ENCODE peak calls at places on chromosomes 13 and 19, in five cellular contexts. One of them, this sample, is unnamed.

GRCh38 chr19:54312011-54312410 is 955 bp downstream of the LILRA5 start:
- DNase-seq in left kidney: no peak
- DNase-seq in T-helper 9 cell: no peak
- DNase-seq in DMS 273 treated with DMSO at 0.1 percent for 48 hours: no peak
- DNase-seq in activated CD4-positive, alpha-beta memory T cell treated with anti-CD3 and anti-CD28 coated beads, Interleukin-2, amount 10 ng/mL, durations not matched to agents 7 days and 5 days: no peak
- DNase-seq in this sample: no peak

GRCh38 chr13:67226686-67227085 is 3.5 kb downstream of the PCDH9 start:
- DNase-seq in left kidney: no peak
- DNase-seq in T-helper 9 cell: no peak
- DNase-seq in DMS 273 treated with DMSO at 0.1 percent for 48 hours: no peak
- DNase-seq in activated CD4-positive, alpha-beta memory T cell treated with anti-CD3 and anti-CD28 coated beads, Interleukin-2, amount 10 ng/mL, durations not matched to agents 7 days and 5 days: no peak
- DNase-seq in this sample: no peak

GRCh38 chr19:1873524-1874473 is 10.4 kb upstream of the KLF16 start:
- DNase-seq in left kidney: no peak
- DNase-seq in T-helper 9 cell: no peak
- DNase-seq in DMS 273 treated with DMSO at 0.1 percent for 48 hours: no peak
- DNase-seq in activated CD4-positive, alpha-beta memory T cell treated with anti-CD3 and anti-CD28 coated beads, Interleukin-2, amount 10 ng/mL, durations not matched to agents 7 days and 5 days: no peak
- DNase-seq in this sample: no peak

GRCh38 chr13:89457977-89458376 is 1786.8 kb downstream of the SLITRK5 start:
- DNase-seq in left kidney: no peak
- DNase-seq in T-helper 9 cell: no peak
- DNase-seq in DMS 273 treated with DMSO at 0.1 percent for 48 hours: no peak
- DNase-seq in activated CD4-positive, alpha-beta memory T cell treated with anti-CD3 and anti-CD28 coated beads, Interleukin-2, amount 10 ng/mL, durations not matched to agents 7 days and 5 days: no peak
- DNase-seq in this sample: no peak

GRCh38 chr19:57566396-57567256 is 7.0 kb upstream of the ZNF550 start:
- DNase-seq in left kidney: peak
- DNase-seq in T-helper 9 cell: no peak
- DNase-seq in DMS 273 treated with DMSO at 0.1 percent for 48 hours: no peak
- DNase-seq in activated CD4-positive, alpha-beta memory T cell treated with anti-CD3 and anti-CD28 coated beads, Interleukin-2, amount 10 ng/mL, durations not matched to agents 7 days and 5 days: no peak
- DNase-seq in this sample: peak

GRCh38 chr13:23020246-23020843 is 160.4 kb upstream of the SGCG start:
- DNase-seq in left kidney: peak
- DNase-seq in T-helper 9 cell: no peak
- DNase-seq in DMS 273 treated with DMSO at 0.1 percent for 48 hours: peak
- DNase-seq in activated CD4-positive, alpha-beta memory T cell treated with anti-CD3 and anti-CD28 coated beads, Interleukin-2, amount 10 ng/mL, durations not matched to agents 7 days and 5 days: peak
- DNase-seq in this sample: peak

GRCh38 chr19:2207991-2208860 is 27.9 kb downstream of the PLEKHJ1 start:
- DNase-seq in left kidney: peak
- DNase-seq in T-helper 9 cell: no peak
- DNase-seq in DMS 273 treated with DMSO at 0.1 percent for 48 hours: no peak
- DNase-seq in activated CD4-positive, alpha-beta memory T cell treated with anti-CD3 and anti-CD28 coated beads, Interleukin-2, amount 10 ng/mL, durations not matched to agents 7 days and 5 days: peak
- DNase-seq in this sample: peak

GRCh38 chr19:17867087-17867486 is 4.7 kb upstream of the SLC5A5 start:
- DNase-seq in left kidney: no peak
- DNase-seq in T-helper 9 cell: no peak
- DNase-seq in DMS 273 treated with DMSO at 0.1 percent for 48 hours: no peak
- DNase-seq in activated CD4-positive, alpha-beta memory T cell treated with anti-CD3 and anti-CD28 coated beads, Interleukin-2, amount 10 ng/mL, durations not matched to agents 7 days and 5 days: no peak
- DNase-seq in this sample: no peak

GRCh38 chr13:37011002-37011401 is 10.4 kb downstream of the EXOSC8 start:
- DNase-seq in left kidney: no peak
- DNase-seq in T-helper 9 cell: no peak
- DNase-seq in DMS 273 treated with DMSO at 0.1 percent for 48 hours: no peak
- DNase-seq in activated CD4-positive, alpha-beta memory T cell treated with anti-CD3 and anti-CD28 coated beads, Interleukin-2, amount 10 ng/mL, durations not matched to agents 7 days and 5 days: no peak
- DNase-seq in this sample: no peak

GRCh38 chr19:46984077-46985010 is 35.3 kb upstream of the NPAS1 start:
- DNase-seq in left kidney: peak
- DNase-seq in T-helper 9 cell: no peak
- DNase-seq in DMS 273 treated with DMSO at 0.1 percent for 48 hours: no peak
- DNase-seq in activated CD4-positive, alpha-beta memory T cell treated with anti-CD3 and anti-CD28 coated beads, Interleukin-2, amount 10 ng/mL, durations not matched to agents 7 days and 5 days: no peak
- DNase-seq in this sample: no peak

GRCh38 chr13:111153977-111154332 is 38.8 kb downstream of the ARHGEF7 start:
- DNase-seq in left kidney: no peak
- DNase-seq in T-helper 9 cell: peak
- DNase-seq in DMS 273 treated with DMSO at 0.1 percent for 48 hours: no peak
- DNase-seq in activated CD4-positive, alpha-beta memory T cell treated with anti-CD3 and anti-CD28 coated beads, Interleukin-2, amount 10 ng/mL, durations not matched to agents 7 days and 5 days: no peak
- DNase-seq in this sample: no peak

GRCh38 chr19:4297901-4298771 is 4.1 kb downstream of the TMIGD2 start:
- DNase-seq in left kidney: no peak
- DNase-seq in T-helper 9 cell: no peak
- DNase-seq in DMS 273 treated with DMSO at 0.1 percent for 48 hours: no peak
- DNase-seq in activated CD4-positive, alpha-beta memory T cell treated with anti-CD3 and anti-CD28 coated beads, Interleukin-2, amount 10 ng/mL, durations not matched to agents 7 days and 5 days: no peak
- DNase-seq in this sample: no peak

GRCh38 chr13:112634102-112634501 is 46.1 kb upstream of the TUBGCP3 start:
- DNase-seq in left kidney: no peak
- DNase-seq in T-helper 9 cell: no peak
- DNase-seq in DMS 273 treated with DMSO at 0.1 percent for 48 hours: no peak
- DNase-seq in activated CD4-positive, alpha-beta memory T cell treated with anti-CD3 and anti-CD28 coated beads, Interleukin-2, amount 10 ng/mL, durations not matched to agents 7 days and 5 days: no peak
- DNase-seq in this sample: no peak

GRCh38 chr19:13817615-13818371 is 22.6 kb downstream of the ZSWIM4 start:
- DNase-seq in left kidney: peak
- DNase-seq in T-helper 9 cell: no peak
- DNase-seq in DMS 273 treated with DMSO at 0.1 percent for 48 hours: no peak
- DNase-seq in activated CD4-positive, alpha-beta memory T cell treated with anti-CD3 and anti-CD28 coated beads, Interleukin-2, amount 10 ng/mL, durations not matched to agents 7 days and 5 days: no peak
- DNase-seq in this sample: no peak

GRCh38 chr19:5308471-5309437 is 31.9 kb downstream of the PTPRS start:
- DNase-seq in left kidney: peak
- DNase-seq in T-helper 9 cell: no peak
- DNase-seq in DMS 273 treated with DMSO at 0.1 percent for 48 hours: peak
- DNase-seq in activated CD4-positive, alpha-beta memory T cell treated with anti-CD3 and anti-CD28 coated beads, Interleukin-2, amount 10 ng/mL, durations not matched to agents 7 days and 5 days: no peak
- DNase-seq in this sample: no peak

GRCh38 chr13:72889496-72889895 is 107.6 kb downstream of the PIBF1 start:
- DNase-seq in left kidney: no peak
- DNase-seq in T-helper 9 cell: no peak
- DNase-seq in DMS 273 treated with DMSO at 0.1 percent for 48 hours: no peak
- DNase-seq in activated CD4-positive, alpha-beta memory T cell treated with anti-CD3 and anti-CD28 coated beads, Interleukin-2, amount 10 ng/mL, durations not matched to agents 7 days and 5 days: no peak
- DNase-seq in this sample: no peak

GRCh38 chr19:33467851-33468250 is 53.7 kb downstream of the PEPD start:
- DNase-seq in left kidney: no peak
- DNase-seq in T-helper 9 cell: no peak
- DNase-seq in DMS 273 treated with DMSO at 0.1 percent for 48 hours: no peak
- DNase-seq in activated CD4-positive, alpha-beta memory T cell treated with anti-CD3 and anti-CD28 coated beads, Interleukin-2, amount 10 ng/mL, durations not matched to agents 7 days and 5 days: no peak
- DNase-seq in this sample: no peak

This sample was measured in DND-41.